ENCODE peak calls at places on chromosomes 13 and 19, in five cellular contexts. L, F, X, G and W are unnamed samples.

GRCh38 chr19:56321981-56322558 is 7.4 kb upstream of the ZSCAN5A start:
- DNase-seq in X (no peak), F (no peak), G (no peak), L (no peak), W (no peak)

GRCh38 chr19:55176116-55176515 is 4.0 kb downstream of the SYT5 start:
- DNase-seq in F (no peak), G (no peak), L (no peak), X (no peak), W (no peak)

GRCh38 chr19:29259153-29259552 is 46.2 kb upstream of the UQCRFS1 start:
- DNase-seq in F (no peak), X (peak; percentile 32), L (no peak), G (no peak), W (no peak)

GRCh38 chr13:91459485-91459884 is 61.1 kb downstream of the GPC5 start:
- DNase-seq in L (no peak), F (no peak), G (no peak), X (no peak), W (no peak)

GRCh38 chr19:48632692-48633147 is 4.5 kb downstream of the DBP start:
- DNase-seq in X (no peak), G (no peak), L (no peak), F (no peak), W (no peak)

GRCh38 chr19:58317481-58318072 is 9.2 kb upstream of the ZSCAN22 start:
- DNase-seq in X (peak; percentile 69), F (peak; percentile 33), L (no peak), G (no peak), W (no peak)

GRCh38 chr13:29954082-29955043 is 103.9 kb upstream of the UBL3 start:
- DNase-seq in F (no peak), L (no peak), G (no peak), X (no peak), W (no peak)

GRCh38 chr13:66967825-66968597 is 262.1 kb downstream of the PCDH9 start:
- DNase-seq in X (no peak), L (no peak), F (no peak), G (no peak), W (no peak)

GRCh38 chr13:27336005-27336673 is 65.5 kb downstream of the RASL11A start:
- DNase-seq in L (no peak), G (peak; percentile 34), F (no peak), X (no peak), W (no peak)

GRCh38 chr19:14968247-14968646 is 11.4 kb downstream of the SLC1A6 start:
- DNase-seq in G (no peak), X (no peak), F (no peak), L (no peak), W (no peak)

GRCh38 chr13:94776300-94776699 is 64.0 kb upstream of the SOX21 start:
- DNase-seq in F (no peak), L (no peak), G (no peak), X (no peak), W (no peak)

GRCh38 chr19:47056416-47056815 is 8.0 kb upstream of the TMEM160 start:
- DNase-seq in X (no peak), L (no peak), G (no peak), F (no peak), W (no peak)

GRCh38 chr19:13037161-13037560 is 41.9 kb downstream of the NFIX start:
- DNase-seq in X (no peak), F (no peak), L (peak; percentile 73), G (no peak), W (no peak)

GRCh38 chr13:23349127-23349897 is 84.2 kb downstream of the SACS start:
- DNase-seq in F (no peak), X (no peak), L (no peak), G (peak; percentile 57), W (no peak)

GRCh38 chr19:7337380-7338194 is 11.2 kb upstream of the ARHGEF18 start:
- DNase-seq in L (peak; percentile 65), F (no peak), X (no peak), G (no peak), W (no peak)

GRCh38 chr13:113610266-113610665 is 25.7 kb downstream of the TFDP1 start:
- DNase-seq in G (no peak), L (no peak), F (no peak), X (no peak), W (no peak)

GRCh38 chr13:33512880-33513554 is 227.5 kb upstream of the STARD13 start:
- DNase-seq in G (no peak), L (no peak), F (no peak), X (no peak), W (no peak)

GRCh38 chr13:33509642-33510229 is 224.2 kb upstream of the STARD13 start:
- DNase-seq in X (no peak), G (no peak), F (no peak), L (peak; percentile 76), W (no peak)

GRCh38 chr13:33510350-33510749 is 224.8 kb upstream of the STARD13 start:
- DNase-seq in F (no peak), L (no peak), G (no peak), X (no peak), W (no peak)

GRCh38 chr13:33518442-33518841 is 232.9 kb upstream of the STARD13 start:
- DNase-seq in G (no peak), X (no peak), L (no peak), F (no peak), W (no peak)

GRCh38 chr13:33514362-33514761 is 228.8 kb upstream of the STARD13 start:
- DNase-seq in G (no peak), X (peak; percentile 68), F (no peak), L (no peak), W (no peak)
- TF ChIP-seq CTCF in G (no peak), X (peak; percentile 70), F (peak; percentile 24), L (no peak), W (no peak)

DNA sequence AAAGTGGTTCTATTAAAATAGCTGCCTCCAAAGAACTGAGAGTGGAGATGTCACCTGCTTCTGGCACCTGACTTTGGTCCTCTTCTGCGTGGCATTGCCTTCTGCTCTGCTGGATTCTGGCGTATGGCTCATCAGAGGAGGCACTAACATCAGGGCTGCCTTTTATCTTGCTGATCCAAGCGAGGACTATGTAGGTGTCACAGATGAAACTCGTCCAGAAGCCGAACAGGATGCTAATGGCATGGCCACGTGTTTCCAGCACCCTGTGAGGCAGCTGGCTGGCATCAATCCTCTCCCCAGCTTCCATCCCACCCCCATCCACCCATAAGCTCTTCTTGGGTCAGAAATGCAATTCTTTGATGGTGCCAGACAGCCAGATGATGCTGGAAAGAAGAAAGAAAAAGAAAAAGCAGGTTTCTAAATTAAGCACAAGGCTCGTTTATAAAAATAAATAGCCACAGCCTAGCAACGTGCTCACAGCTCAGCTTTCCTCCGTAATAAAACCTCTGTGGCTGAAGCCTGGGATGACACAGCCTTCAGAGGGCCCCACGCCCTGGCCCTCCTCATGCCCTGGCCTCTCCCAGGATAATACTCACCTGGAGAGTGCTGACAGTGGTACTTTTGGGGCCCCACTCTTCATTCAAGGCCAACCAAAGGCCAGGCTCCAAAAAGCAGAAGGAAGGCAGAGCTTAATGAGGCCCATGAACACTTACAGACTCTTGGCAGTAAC is 212.9 kb upstream of the SERP2 start:
- DNase-seq in G (no peak), X (no peak), L (peak; percentile 81), F (no peak), W (no peak)
- H3K4me3 ChIP-seq in G (no peak overlapping the region), X (no peak overlapping the region), L (no peak overlapping the region), F (no peak overlapping the region), W (no peak overlapping the region)

GRCh38 chr19:42248270-42249148 is 6.1 kb upstream of the GSK3A start:
- DNase-seq in X (no peak), L (no peak), F (no peak), G (no peak), W (no peak)

GRCh38 chr19:42247631-42248199 is 5.3 kb upstream of the GSK3A start:
- DNase-seq in X (no peak), F (no peak), L (no peak), G (no peak), W (no peak)

GRCh38 chr19:42244452-42245220 is 2.2 kb upstream of the GSK3A start:
- DNase-seq in X (peak; percentile 97), L (peak; percentile 96), G (peak; percentile 57), F (peak; percentile 98), W (peak; percentile 71)

GRCh38 chr19:42246869-42247630 is 4.6 kb upstream of the GSK3A start:
- DNase-seq in F (no peak), G (no peak), X (no peak), L (no peak), W (no peak)

GRCh38 chr19:42246143-42246868 is 3.9 kb upstream of the GSK3A start:
- DNase-seq in G (peak; percentile 52), X (peak; percentile 88), L (peak; percentile 91), F (peak; percentile 85), W (no peak)
- TF ChIP-seq CTCF in G (peak; percentile 85), X (peak; percentile 84), L (peak; percentile 71), F (peak; percentile 73), W (peak; percentile 68)

DNA sequence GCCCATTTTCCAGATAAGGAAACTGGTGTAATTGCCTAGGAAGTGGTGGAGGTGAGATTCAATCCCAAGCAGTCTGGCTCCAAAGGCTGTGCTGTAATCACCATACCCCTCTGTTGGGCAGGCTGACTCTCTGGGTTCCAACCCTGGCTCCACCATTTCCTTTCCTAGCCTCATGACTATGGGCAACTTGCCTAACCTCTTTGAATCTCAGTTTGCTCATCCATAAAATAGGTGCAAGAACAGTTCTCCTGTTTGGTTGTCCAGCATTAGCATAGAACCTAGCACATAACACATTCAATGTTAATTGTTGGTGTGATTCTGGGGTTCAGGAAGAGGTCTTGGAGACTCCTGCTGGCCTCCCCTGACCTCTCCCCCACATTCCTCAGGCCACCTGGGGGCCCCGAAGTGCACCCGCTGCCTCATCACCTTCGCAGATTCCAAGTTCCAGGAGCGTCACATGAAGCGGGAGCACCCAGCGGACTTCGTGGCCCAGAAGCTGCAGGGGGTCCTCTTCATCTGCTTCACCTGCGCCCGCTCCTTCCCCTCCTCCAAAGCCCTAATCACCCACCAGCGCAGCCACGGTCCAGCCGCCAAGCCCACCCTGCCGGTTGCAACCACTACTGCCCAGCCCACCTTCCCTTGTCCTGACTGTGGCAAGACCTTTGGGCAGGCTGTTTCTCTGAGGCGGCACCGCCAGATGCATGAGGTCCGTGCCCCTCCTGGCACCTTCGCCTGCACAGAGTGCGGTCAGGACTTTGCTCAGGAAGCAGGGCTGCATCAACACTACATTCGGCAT is 2.2 kb downstream of the ZNF576 start:
- DNase-seq in G (no peak), F (no peak), X (no peak), L (no peak), W (no peak)
- H3K4me3 ChIP-seq in G (no peak overlapping the region), F (no peak overlapping the region), X (no peak overlapping the region), L (no peak overlapping the region), W (no peak overlapping the region)

GRCh38 chr13:50989476-50989875 is 79.9 kb downstream of the RNASEH2B start:
- DNase-seq in G (no peak), L (no peak), X (peak; percentile 71), F (no peak), W (no peak)
- TF ChIP-seq CTCF in G (no peak), L (peak; percentile 5), X (peak; percentile 67), F (peak; percentile 30), W (peak; percentile 15)